ENCODE peak calls at places on chromosomes 6 and 20, in eight cellular contexts. P, G, E, A, L, D, B and V are unnamed samples.

GRCh38 chr6:137866200-137866913 is 702 bp upstream of the TNFAIP3 start:
- DNase-seq in A (peak), B (no peak), P (peak), D (peak), G (no peak), E (no peak), L (no peak), V (no peak)

GRCh38 chr6:169241688-169242350 is 11.8 kb downstream of the THBS2 start:
- DNase-seq in D (no peak), A (no peak), G (no peak), E (no peak), B (no peak), L (no peak), P (no peak), V (no peak)

GRCh38 chr20:8008733-8009132 is 10.8 kb downstream of the TMX4 start:
- DNase-seq in P (no peak), E (no peak), A (no peak), L (no peak), B (no peak), D (no peak), G (no peak), V (no peak)

GRCh38 chr20:25858495-25859425 is 162.1 kb upstream of the ZNF337 start:
- DNase-seq in G (no peak), A (peak), E (no peak), P (no peak), L (no peak), B (no peak), D (no peak), V (no peak)

GRCh38 chr20:35226775-35227681 is 538 bp downstream of the MMP24 start:
- DNase-seq in A (peak), L (no peak), G (peak), P (peak), D (peak), E (peak), B (peak), V (no peak)

GRCh38 chr6:156250593-156250992 is 526.6 kb upstream of the ARID1B start:
- DNase-seq in G (no peak), E (no peak), P (no peak), D (peak), B (no peak), L (no peak), A (no peak), V (no peak)

GRCh38 chr20:36859282-36859555 is 16.7 kb upstream of the TLDC2 start:
- DNase-seq in B (no peak), L (no peak), E (no peak), P (no peak), G (no peak), A (no peak), D (no peak), V (no peak)

GRCh38 chr6:128492386-128492785 is 28.0 kb downstream of the PTPRK start:
- DNase-seq in P (no peak), D (peak), G (no peak), B (no peak), E (no peak), A (no peak), L (no peak), V (no peak)

GRCh38 chr6:150929403-150929802 is 63.9 kb downstream of the MTHFD1L start:
- DNase-seq in D (no peak), B (no peak), P (no peak), G (no peak), L (no peak), E (no peak), A (no peak), V (peak)

GRCh38 chr6:82113231-82113630 is 134.3 kb downstream of the IBTK start:
- DNase-seq in L (no peak), E (no peak), D (no peak), G (no peak), A (no peak), B (no peak), P (no peak), V (no peak)

GRCh38 chr6:28105286-28105685 is 19.1 kb upstream of the ZSCAN16 start:
- DNase-seq in D (peak), P (peak), B (no peak), G (no peak), A (peak), E (peak), L (no peak), V (no peak)

GRCh38 chr6:53484409-53485280 is 60.3 kb downstream of the GCLC start:
- DNase-seq in L (no peak), D (peak), G (no peak), A (peak), B (peak), P (peak), E (no peak), V (peak)

GRCh38 chr6:151440930-151441329 is 11.0 kb downstream of the RMND1 start:
- DNase-seq in D (peak), G (no peak), L (no peak), A (peak), B (peak), P (no peak), E (no peak), V (peak)

DNA sequence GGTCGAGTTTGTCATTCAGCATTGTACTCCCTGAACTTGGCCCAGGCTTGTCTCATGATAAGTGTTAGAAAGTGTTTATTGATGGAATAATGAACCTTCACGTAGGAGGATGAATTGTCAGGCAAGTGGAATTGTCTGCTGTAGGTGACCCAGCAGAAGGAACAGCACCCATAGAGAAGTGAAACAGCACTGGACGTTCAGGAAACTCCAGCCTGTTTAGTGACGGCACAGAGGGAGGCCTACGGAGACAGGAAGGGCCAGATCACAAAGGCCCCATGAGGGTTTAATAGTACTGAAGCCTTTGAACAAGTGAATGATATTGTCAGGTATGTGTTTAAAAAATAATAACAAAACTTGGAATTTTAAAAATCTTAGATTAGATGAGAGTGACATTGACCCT is 2.9 kb downstream of the STX11 start:
- DNase-seq in G (no peak), L (no peak), E (no peak), D (no peak), P (no peak), A (no peak), B (no peak), V (no peak)
- H3K4me3 ChIP-seq in G (no peak), L (no peak), E (no peak), D (no peak), P (no peak), A (no peak), B (no peak), V (no peak)

DNA sequence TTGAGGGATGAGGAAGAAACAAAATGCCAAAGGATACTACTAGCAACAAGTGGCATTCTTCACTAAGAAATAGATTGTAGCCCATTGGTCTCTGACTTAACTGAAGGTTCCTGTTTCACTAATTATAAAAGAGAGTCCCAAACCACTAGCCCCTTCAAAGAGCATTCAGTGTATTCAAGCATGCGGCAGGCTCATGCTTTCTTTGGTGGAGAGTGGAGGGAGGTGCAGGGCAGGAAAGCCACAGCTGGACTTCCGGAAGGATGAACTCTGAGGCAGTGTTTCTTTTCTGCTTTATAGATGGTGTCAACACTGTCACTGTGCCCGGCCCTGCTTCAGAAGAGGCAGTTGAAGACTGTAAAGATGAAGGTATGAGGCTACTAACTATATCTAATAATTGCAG is 636.1 kb downstream of the KIF16B start:
- DNase-seq in E (no peak), P (peak), B (no peak), L (no peak), A (no peak), G (no peak), D (no peak), V (no peak)
- H3K4me3 ChIP-seq in E (no peak), P (no peak), B (no peak), L (no peak), A (no peak), G (no peak), D (no peak), V (no peak)

GRCh38 chr6:146542881-146543210 is 787 bp upstream of the RAB32 start:
- DNase-seq in L (no peak), B (no peak), G (no peak), D (no peak), A (no peak), E (no peak), P (no peak), V (no peak)
- H3K4me3 ChIP-seq in L (peak), B (no peak), G (peak), D (peak), A (no peak), E (peak), P (peak), V (peak)

GRCh38 chr20:51444922-51445438 is 97.5 kb downstream of the NFATC2 start:
- DNase-seq in A (no peak), G (no peak), P (no peak), E (no peak), D (no peak), L (peak), B (no peak), V (no peak)
- H3K4me3 ChIP-seq in A (no peak), G (no peak), P (no peak), E (no peak), D (no peak), L (no peak), B (no peak), V (no peak)

DNA sequence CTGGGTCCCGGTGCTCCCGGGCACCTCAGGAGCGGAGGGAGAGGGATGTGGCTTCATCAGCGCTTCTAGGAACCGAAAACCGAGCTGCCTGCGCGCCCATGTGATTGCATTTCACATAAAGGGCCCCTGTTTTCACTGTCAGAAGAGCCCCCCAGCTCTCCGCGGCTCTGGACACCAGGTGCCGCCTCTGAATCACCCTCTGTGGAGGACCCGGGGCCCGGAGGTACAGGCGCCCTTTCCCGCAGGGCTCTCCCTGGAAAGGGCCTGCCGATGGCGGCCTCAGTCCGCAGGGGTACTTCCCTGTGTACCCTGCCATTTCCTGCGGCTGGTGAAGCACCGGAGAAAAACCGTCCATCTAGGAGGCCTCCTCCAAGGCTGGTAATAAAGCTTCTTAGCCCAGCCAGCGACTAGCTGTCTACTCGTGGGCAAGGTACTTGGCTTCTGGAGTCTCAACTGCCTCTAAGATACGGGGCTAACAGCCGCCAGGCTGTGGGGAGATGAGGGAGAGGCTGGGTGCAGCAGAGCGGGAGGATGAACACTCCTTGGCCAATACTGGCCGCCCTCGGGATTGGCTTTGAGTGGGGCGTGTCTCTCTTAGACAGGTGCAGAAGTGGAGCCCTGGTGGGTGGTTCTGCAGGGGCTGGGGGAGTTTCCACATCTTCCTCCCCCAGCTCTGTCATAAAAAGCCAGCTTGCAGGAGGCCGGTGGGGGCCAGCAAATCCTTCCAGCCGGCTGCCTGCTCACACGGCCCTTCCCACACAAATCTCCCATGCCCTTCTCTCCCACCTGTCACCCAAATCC is 1.6 kb downstream of the PPP1R16B start:
- DNase-seq in G (no peak), D (no peak), P (peak), A (no peak), E (no peak), B (peak), L (no peak), V (no peak)
- H3K4me3 ChIP-seq in G (peak), D (no peak), P (peak), A (no peak), E (peak), B (peak), L (peak), V (no peak)

DNA sequence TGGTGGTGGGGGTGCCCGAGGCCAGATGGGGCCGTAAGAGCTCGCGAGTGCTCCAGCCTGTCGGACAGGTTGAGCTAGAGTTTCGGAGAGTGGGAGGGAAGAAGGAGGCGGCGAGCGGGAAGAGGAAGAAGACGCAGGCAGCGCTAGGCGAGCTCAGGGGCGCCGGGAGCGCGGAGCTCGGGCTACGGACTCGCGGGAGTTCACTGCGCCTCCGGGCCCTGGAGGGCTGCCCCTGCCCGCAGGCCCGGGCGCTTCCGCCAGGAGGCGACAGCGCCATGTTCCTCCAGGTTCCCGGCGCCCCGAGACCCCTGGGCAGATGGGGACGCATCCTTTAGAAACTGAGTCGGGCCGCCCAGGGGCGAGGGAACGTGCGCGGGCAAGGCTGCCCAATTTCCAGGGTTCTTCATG is 984 bp downstream of the TFAP2C start:
- DNase-seq in A (no peak), P (peak), B (no peak), E (peak), D (peak), G (peak), L (no peak), V (peak)
- H3K4me3 ChIP-seq in A (no peak), P (peak), B (no peak), E (peak), D (peak), G (peak), L (peak), V (peak)

DNA sequence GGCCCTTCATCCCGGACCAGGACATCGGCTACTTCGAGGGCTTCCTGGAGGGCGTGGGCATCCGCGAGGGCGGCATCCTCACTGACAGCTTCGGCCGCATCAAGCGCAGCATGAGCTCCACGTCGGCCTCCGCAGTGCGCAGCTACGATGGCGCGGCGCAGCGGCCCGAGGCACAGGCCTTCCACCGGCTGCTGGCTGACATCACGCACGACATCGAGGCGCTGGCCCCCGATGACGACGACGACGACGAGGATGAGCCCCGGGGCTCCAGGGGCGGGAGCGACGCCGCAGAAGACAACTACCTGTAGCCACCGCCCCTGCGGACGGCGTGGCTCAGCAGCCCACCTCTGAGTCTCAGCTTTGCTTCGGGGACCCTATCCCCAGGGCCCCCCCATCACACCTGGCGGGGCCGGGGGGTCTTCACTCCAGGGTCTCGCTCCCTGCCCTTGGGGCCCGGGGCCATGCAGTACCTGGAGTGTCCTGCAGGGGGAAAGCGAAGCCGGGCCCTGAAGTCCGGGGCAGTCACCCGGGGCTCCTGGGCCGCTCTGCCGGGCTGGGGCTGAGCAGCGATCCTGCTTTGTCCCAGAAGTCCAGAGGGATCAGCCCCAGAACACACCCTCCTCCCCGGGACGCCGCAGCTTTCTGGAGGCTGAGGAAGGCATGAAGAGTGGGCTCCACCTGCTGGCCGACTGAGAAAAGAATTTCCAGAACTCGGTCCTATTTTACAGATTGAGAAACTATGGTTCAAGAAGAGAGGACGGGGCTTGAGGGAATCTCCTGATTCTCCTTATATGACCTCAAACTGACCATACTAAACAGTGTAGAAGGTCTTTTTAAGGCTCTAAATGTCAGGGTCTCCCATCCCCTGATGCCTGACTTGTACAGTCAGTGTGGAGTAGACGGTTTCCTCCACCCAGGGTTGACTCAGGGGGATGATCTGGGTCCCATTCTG is 20.8 kb upstream of the HCK start:
- DNase-seq in D (peak), A (peak), L (peak), E (peak), G (peak), P (peak), B (peak), V (peak)
- H3K4me3 ChIP-seq in D (peak), A (peak), L (peak), E (peak), G (peak), P (peak), B (peak), V (peak)

DNA sequence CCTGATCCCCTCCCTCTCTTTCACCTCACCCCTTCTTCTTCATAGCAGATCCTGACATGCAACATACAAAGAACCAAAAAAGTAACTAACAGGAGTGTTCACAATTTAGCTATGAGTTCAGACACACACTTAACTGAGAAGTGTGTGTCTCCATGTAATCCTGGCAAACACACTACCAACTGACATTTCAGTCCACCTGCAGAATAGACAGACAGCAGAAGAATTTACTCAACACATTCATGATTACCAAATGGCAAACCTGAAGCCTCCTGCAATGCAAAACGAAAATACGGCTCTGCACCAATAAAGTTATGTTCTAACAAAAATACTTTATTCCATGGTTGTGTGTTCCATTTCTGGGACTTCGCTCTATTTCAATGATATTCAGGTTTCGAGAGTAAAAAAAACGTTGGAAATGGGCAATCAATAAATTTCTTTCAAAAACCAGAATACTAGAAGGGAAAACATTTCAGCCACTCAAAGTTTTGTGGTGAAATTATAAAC is 2.6 kb downstream of the BACH2 start:
- DNase-seq in G (no peak), P (no peak), L (no peak), E (no peak), B (no peak), D (no peak), A (no peak), V (no peak)
- H3K4me3 ChIP-seq in G (no peak), P (peak), L (no peak), E (no peak), B (peak), D (no peak), A (no peak), V (no peak)